ENCODE peak calls at places on chromosomes 16 and 17, in eight cellular contexts. One of them, this sample, is unnamed.

GRCh38 chr17:5975651-5976050 is 94.5 kb upstream of the WSCD1 start:
- DNase-seq in activated CD4-positive, alpha-beta T cell treated with anti-CD3 and anti-CD28 coated beads, Interleukin-2, amount 10 ng/mL, durations not matched to agents 7 days and 5 days: no peak
- DNase-seq in GF-D8: no peak
- DNase-seq in A549: no peak
- DNase-seq in epithelial cell of proximal tubule: no peak
- DNase-seq in H54: no peak
- DNase-seq in BJ: no peak
- DNase-seq in lower leg skin: no peak
- DNase-seq in this sample: no peak

GRCh38 chr16:80517846-80518245 is 22.9 kb upstream of the DYNLRB2 start:
- DNase-seq in lower leg skin: no peak
- DNase-seq in activated CD4-positive, alpha-beta T cell treated with anti-CD3 and anti-CD28 coated beads, Interleukin-2, amount 10 ng/mL, durations not matched to agents 7 days and 5 days: no peak
- DNase-seq in BJ: no peak
- DNase-seq in epithelial cell of proximal tubule: no peak
- DNase-seq in H54: no peak
- DNase-seq in GF-D8: no peak
- DNase-seq in A549: no peak
- DNase-seq in this sample: no peak

GRCh38 chr16:77963185-77964044 is 58.9 kb upstream of the CLEC3A start:
- DNase-seq in A549: no peak
- DNase-seq in GF-D8: no peak
- DNase-seq in epithelial cell of proximal tubule: no peak
- DNase-seq in H54: no peak
- DNase-seq in lower leg skin: no peak
- DNase-seq in activated CD4-positive, alpha-beta T cell treated with anti-CD3 and anti-CD28 coated beads, Interleukin-2, amount 10 ng/mL, durations not matched to agents 7 days and 5 days: no peak
- DNase-seq in BJ: no peak
- DNase-seq in this sample: no peak

GRCh38 chr17:55334285-55334684 is 69.5 kb downstream of the HLF start:
- DNase-seq in activated CD4-positive, alpha-beta T cell treated with anti-CD3 and anti-CD28 coated beads, Interleukin-2, amount 10 ng/mL, durations not matched to agents 7 days and 5 days: no peak
- DNase-seq in H54: no peak
- DNase-seq in A549: peak; percentile 16
- DNase-seq in lower leg skin: no peak
- DNase-seq in BJ: no peak
- DNase-seq in epithelial cell of proximal tubule: no peak
- DNase-seq in GF-D8: no peak
- DNase-seq in this sample: no peak

GRCh38 chr16:81480856-81481821 is 36.5 kb downstream of the CMIP start:
- DNase-seq in GF-D8: peak; percentile 92
- DNase-seq in epithelial cell of proximal tubule: no peak
- DNase-seq in lower leg skin: no peak
- DNase-seq in A549: no peak
- DNase-seq in H54: no peak
- DNase-seq in activated CD4-positive, alpha-beta T cell treated with anti-CD3 and anti-CD28 coated beads, Interleukin-2, amount 10 ng/mL, durations not matched to agents 7 days and 5 days: no peak
- DNase-seq in BJ: no peak
- DNase-seq in this sample: peak; percentile 49

GRCh38 chr17:64150237-64151015 is 20.5 kb upstream of the ERN1 start:
- DNase-seq in epithelial cell of proximal tubule: no peak
- DNase-seq in A549: peak; percentile 27
- DNase-seq in activated CD4-positive, alpha-beta T cell treated with anti-CD3 and anti-CD28 coated beads, Interleukin-2, amount 10 ng/mL, durations not matched to agents 7 days and 5 days: no peak
- DNase-seq in lower leg skin: peak; percentile 72
- DNase-seq in BJ: no peak
- DNase-seq in GF-D8: peak; percentile 7
- DNase-seq in H54: no peak
- DNase-seq in this sample: peak; percentile 22

GRCh38 chr16:83826146-83826913 is 18.6 kb downstream of the HSBP1 start:
- DNase-seq in A549: peak; percentile 72
- DNase-seq in BJ: peak; percentile 47
- DNase-seq in lower leg skin: peak; percentile 97
- DNase-seq in GF-D8: no peak
- DNase-seq in epithelial cell of proximal tubule: peak; percentile 45
- DNase-seq in activated CD4-positive, alpha-beta T cell treated with anti-CD3 and anti-CD28 coated beads, Interleukin-2, amount 10 ng/mL, durations not matched to agents 7 days and 5 days: peak; percentile 83
- DNase-seq in H54: peak; percentile 84
- DNase-seq in this sample: peak; percentile 90

GRCh38 chr16:9484436-9484835 is 393.0 kb downstream of the HAPSTR1 start:
- DNase-seq in H54: no peak
- DNase-seq in epithelial cell of proximal tubule: no peak
- DNase-seq in lower leg skin: no peak
- DNase-seq in GF-D8: no peak
- DNase-seq in activated CD4-positive, alpha-beta T cell treated with anti-CD3 and anti-CD28 coated beads, Interleukin-2, amount 10 ng/mL, durations not matched to agents 7 days and 5 days: no peak
- DNase-seq in A549: no peak
- DNase-seq in BJ: no peak
- DNase-seq in this sample: no peak

GRCh38 chr16:35184356-35184870 is 1725.0 kb downstream of the TP53TG3F start:
- DNase-seq in BJ: no peak
- DNase-seq in A549: no peak
- DNase-seq in H54: no peak
- DNase-seq in epithelial cell of proximal tubule: no peak
- DNase-seq in GF-D8: no peak
- DNase-seq in lower leg skin: peak; percentile 61
- DNase-seq in activated CD4-positive, alpha-beta T cell treated with anti-CD3 and anti-CD28 coated beads, Interleukin-2, amount 10 ng/mL, durations not matched to agents 7 days and 5 days: no peak
- DNase-seq in this sample: no peak

GRCh38 chr16:84826558-84826941 is 6.8 kb downstream of the CRISPLD2 start:
- DNase-seq in GF-D8: no peak
- DNase-seq in activated CD4-positive, alpha-beta T cell treated with anti-CD3 and anti-CD28 coated beads, Interleukin-2, amount 10 ng/mL, durations not matched to agents 7 days and 5 days: no peak
- DNase-seq in H54: no peak
- DNase-seq in lower leg skin: no peak
- DNase-seq in A549: no peak
- DNase-seq in epithelial cell of proximal tubule: no peak
- DNase-seq in BJ: no peak
- DNase-seq in this sample: no peak

GRCh38 chr16:56212144-56212543 is 20.9 kb downstream of the GNAO1 start:
- DNase-seq in H54: no peak
- DNase-seq in A549: no peak
- DNase-seq in activated CD4-positive, alpha-beta T cell treated with anti-CD3 and anti-CD28 coated beads, Interleukin-2, amount 10 ng/mL, durations not matched to agents 7 days and 5 days: no peak
- DNase-seq in epithelial cell of proximal tubule: no peak
- DNase-seq in lower leg skin: no peak
- DNase-seq in BJ: no peak
- DNase-seq in GF-D8: no peak
- DNase-seq in this sample: no peak

GRCh38 chr17:45305532-45306087 is 11.2 kb downstream of the MAP3K14 start:
- DNase-seq in lower leg skin: no peak
- DNase-seq in activated CD4-positive, alpha-beta T cell treated with anti-CD3 and anti-CD28 coated beads, Interleukin-2, amount 10 ng/mL, durations not matched to agents 7 days and 5 days: no peak
- DNase-seq in GF-D8: no peak
- DNase-seq in H54: no peak
- DNase-seq in epithelial cell of proximal tubule: no peak
- DNase-seq in A549: no peak
- DNase-seq in BJ: no peak
- DNase-seq in this sample: no peak

GRCh38 chr16:85231959-85232358 is 119.7 kb upstream of the CIBAR2 start:
- DNase-seq in epithelial cell of proximal tubule: no peak
- DNase-seq in GF-D8: no peak
- DNase-seq in BJ: no peak
- DNase-seq in H54: no peak
- DNase-seq in lower leg skin: no peak
- DNase-seq in A549: no peak
- DNase-seq in activated CD4-positive, alpha-beta T cell treated with anti-CD3 and anti-CD28 coated beads, Interleukin-2, amount 10 ng/mL, durations not matched to agents 7 days and 5 days: no peak
- DNase-seq in this sample: no peak

GRCh38 chr17:9021985-9022552 is 759 bp downstream of the NTN1 start:
- DNase-seq in A549: no peak
- DNase-seq in activated CD4-positive, alpha-beta T cell treated with anti-CD3 and anti-CD28 coated beads, Interleukin-2, amount 10 ng/mL, durations not matched to agents 7 days and 5 days: no peak
- DNase-seq in BJ: no peak
- DNase-seq in GF-D8: no peak
- DNase-seq in lower leg skin: peak; percentile 87
- DNase-seq in H54: no peak
- DNase-seq in epithelial cell of proximal tubule: no peak
- DNase-seq in this sample: no peak

GRCh38 chr17:40469805-40470675 is 26.8 kb downstream of the IGFBP4 start:
- DNase-seq in activated CD4-positive, alpha-beta T cell treated with anti-CD3 and anti-CD28 coated beads, Interleukin-2, amount 10 ng/mL, durations not matched to agents 7 days and 5 days: no peak
- DNase-seq in epithelial cell of proximal tubule: no peak
- DNase-seq in GF-D8: no peak
- DNase-seq in A549: peak; percentile 38
- DNase-seq in BJ: no peak
- DNase-seq in H54: no peak
- DNase-seq in lower leg skin: no peak
- DNase-seq in this sample: no peak

This sample was measured in midbrain.